ENCODE peak calls at places on chromosome 3, in nine cellular contexts. W is tibial artery, S is right atrium auricular region, F is endothelial cell of umbilical vein, C is heart right ventricle, K is PC-3, P is vagina, I is heart left ventricle, M is fibroblast of lung. T is an unnamed sample.

GRCh38 chr3:121592856-121593702 is at the start of gene FBXO40:
- DNase-seq in W (no peak), S (no peak), F (no peak), C (peak; percentile 57), K (no peak), P (no peak), I (peak; percentile 42), M (no peak), T (no peak)

GRCh38 chr3:127673191-127674098 is 693 bp downstream of the ABTB1 start:
- DNase-seq in W (peak; percentile 86), S (peak; percentile 55), F (peak; percentile 23), C (no peak), K (peak; percentile 19), P (no peak), I (peak; percentile 52), M (peak; percentile 58), T (peak; percentile 50)

GRCh38 chr3:134430950-134431445 is 54.8 kb downstream of the ANAPC13 start:
- DNase-seq in W (no peak), S (no peak), F (no peak), C (no peak), K (no peak), P (no peak), I (no peak), M (peak; percentile 62), T (no peak)

GRCh38 chr3:24185738-24186384 is 240.8 kb downstream of the NR1D2 start:
- DNase-seq in W (no peak), S (no peak), F (peak; percentile 67), C (peak; percentile 42), K (peak; percentile 81), P (no peak), I (peak; percentile 35), M (peak; percentile 65), T (no peak)

GRCh38 chr3:112351823-112352222 is 18.9 kb downstream of the CD200 start:
- DNase-seq in W (no peak), S (no peak), F (no peak), C (no peak), K (no peak), P (no peak), I (no peak), M (no peak), T (no peak)

GRCh38 chr3:8416965-8417364 is 84.7 kb upstream of the LMCD1 start:
- DNase-seq in W (no peak), S (no peak), F (peak; percentile 39), C (no peak), K (peak; percentile 60), P (no peak), I (no peak), M (peak; percentile 17), T (no peak)

GRCh38 chr3:169146866-169147245 is 516.7 kb downstream of the MECOM start:
- DNase-seq in W (no peak), S (no peak), F (no peak), C (no peak), K (peak; percentile 36), P (no peak), I (no peak), M (no peak), T (no peak)

GRCh38 chr3:131973731-131974130 is 61.1 kb downstream of the CPNE4 start:
- DNase-seq in W (no peak), S (no peak), F (no peak), C (no peak), K (no peak), P (no peak), I (no peak), M (peak; percentile 73), T (no peak)

GRCh38 chr3:80521081-80521480 is 753.3 kb upstream of the ROBO1 start:
- DNase-seq in W (no peak), S (no peak), F (no peak), C (no peak), K (peak; percentile 65), P (no peak), I (no peak), M (no peak), T (no peak)

GRCh38 chr3:20916966-20917606 is 731.1 kb upstream of the SGO1 start:
- DNase-seq in W (no peak), S (no peak), F (no peak), C (no peak), K (no peak), P (no peak), I (no peak), M (no peak), T (no peak)

GRCh38 chr3:43176666-43177065 is 70.8 kb upstream of the POMGNT2 start:
- DNase-seq in W (no peak), S (no peak), F (peak; percentile 76), C (peak; percentile 26), K (no peak), P (peak; percentile 25), I (peak; percentile 37), M (no peak), T (no peak)

GRCh38 chr3:55201729-55202128 is 273.9 kb upstream of the LRTM1 start:
- DNase-seq in W (no peak), S (no peak), F (no peak), C (no peak), K (no peak), P (no peak), I (no peak), M (no peak), T (no peak)

GRCh38 chr3:197499427-197499826 is 56.3 kb downstream of the BDH1 start:
- DNase-seq in W (no peak), S (no peak), F (no peak), C (no peak), K (peak; percentile 96), P (no peak), I (no peak), M (peak; percentile 92), T (no peak)

GRCh38 chr3:130480736-130481135 is 36.2 kb upstream of the COL6A6 start:
- DNase-seq in W (no peak), S (no peak), F (no peak), C (peak; percentile 12), K (peak; percentile 48), P (no peak), I (peak; percentile 19), M (peak; percentile 42), T (no peak)

GRCh38 chr3:78737988-78738387 is 1029.8 kb downstream of the ROBO1 start:
- DNase-seq in W (no peak), S (no peak), F (peak; percentile 62), C (peak; percentile 28), K (peak; percentile 18), P (no peak), I (peak; percentile 52), M (peak; percentile 22), T (no peak)

DNA sequence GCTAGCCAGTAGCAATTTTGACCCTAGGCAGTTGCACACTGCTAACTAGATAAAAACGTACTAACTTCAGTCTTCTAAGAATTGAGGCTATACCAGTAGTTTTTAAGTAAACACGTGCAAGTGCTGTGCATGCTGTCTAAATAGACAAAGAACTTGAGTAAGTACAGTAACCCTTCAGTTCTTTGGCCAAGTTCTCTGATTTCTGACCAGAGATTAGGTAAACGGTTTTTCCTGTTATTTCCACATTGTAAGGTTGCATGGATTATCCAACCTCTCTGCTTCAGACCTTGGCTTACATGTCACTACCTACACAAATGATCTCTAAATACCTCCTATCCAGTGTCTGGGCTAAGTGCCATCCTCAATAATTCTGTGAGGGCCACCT is 892 bp upstream of the XXYLT1 start:
- DNase-seq in W (no peak), S (no peak), F (no peak), C (no peak), K (no peak), P (no peak), I (no peak), M (no peak), T (no peak)
- H3K4me1 ChIP-seq in W (peaks cover 20% of the 10 kb centered on the region), S (no peaks in the 10 kb centered on the region), F (peaks cover 23% of the 10 kb centered on the region), C (peaks cover 8% of the 10 kb centered on the region), K (peaks cover 21% of the 10 kb centered on the region), P (peaks cover 28% of the 10 kb centered on the region), I (peaks cover 26% of the 10 kb centered on the region), M (peaks cover 3% of the 10 kb centered on the region), T (peaks cover 21% of the 10 kb centered on the region)

DNA sequence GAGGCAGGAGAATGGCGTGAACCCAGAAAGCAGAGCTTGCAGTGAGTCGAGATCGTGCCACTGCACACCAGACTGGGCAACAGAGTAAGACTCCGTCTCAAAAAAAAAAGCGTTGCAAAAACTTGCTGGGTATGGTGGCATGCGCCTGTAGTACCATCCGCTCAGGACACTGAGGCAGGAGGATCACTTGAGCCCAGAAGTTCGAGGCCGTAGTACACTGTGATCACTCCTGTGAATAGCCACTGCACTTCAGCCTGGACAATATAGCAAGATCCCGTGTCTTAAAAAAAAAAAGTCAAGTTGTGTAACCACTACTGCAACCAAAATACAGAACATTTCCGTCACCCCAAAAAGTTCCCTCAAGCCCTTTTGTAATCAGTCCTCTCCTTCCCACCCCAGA is 1.5 kb downstream of the ARPC4 start:
- DNase-seq in W (no peak), S (no peak), F (no peak), C (no peak), K (no peak), P (no peak), I (no peak), M (no peak), T (no peak)
- H3K4me3 ChIP-seq in W (peak overlapping the region; percentile 95), S (no peak overlapping the region), F (no peak overlapping the region), C (no peak overlapping the region), K (no peak overlapping the region), P (no peak overlapping the region), I (no peak overlapping the region), M (no peak overlapping the region), T (no peak overlapping the region)

GRCh38 chr3:72077473-72078259 is 292.7 kb upstream of the PROK2 start:
- DNase-seq in W (no peak), S (no peak), F (no peak), C (no peak), K (no peak), P (no peak), I (no peak), M (no peak), T (no peak)
- H3K27ac ChIP-seq in W (no peak overlapping the region), S (no peak overlapping the region), F (no peak overlapping the region), C (no peak overlapping the region), K (no peak overlapping the region), P (no peak overlapping the region), I (no peak overlapping the region), M (no peak overlapping the region), T (no peak overlapping the region)

GRCh38 chr3:46971742-46972141 is 4.8 kb downstream of the CCDC12 start:
- DNase-seq in W (no peak), S (no peak), F (no peak), C (no peak), K (no peak), P (no peak), I (no peak), M (no peak), T (no peak)

GRCh38 chr3:46972396-46972795 is 4.1 kb downstream of the CCDC12 start:
- DNase-seq in W (no peak), S (no peak), F (no peak), C (no peak), K (no peak), P (no peak), I (no peak), M (no peak), T (no peak)

GRCh38 chr3:46970391-46971091 is 6.0 kb downstream of the CCDC12 start:
- DNase-seq in W (no peak), S (no peak), F (no peak), C (peak; percentile 56), K (no peak), P (no peak), I (peak; percentile 50), M (no peak), T (no peak)

GRCh38 chr3:46968783-46969428 is 7.6 kb downstream of the CCDC12 start:
- DNase-seq in W (peak; percentile 33), S (no peak), F (no peak), C (no peak), K (no peak), P (no peak), I (no peak), M (no peak), T (no peak)

DNA sequence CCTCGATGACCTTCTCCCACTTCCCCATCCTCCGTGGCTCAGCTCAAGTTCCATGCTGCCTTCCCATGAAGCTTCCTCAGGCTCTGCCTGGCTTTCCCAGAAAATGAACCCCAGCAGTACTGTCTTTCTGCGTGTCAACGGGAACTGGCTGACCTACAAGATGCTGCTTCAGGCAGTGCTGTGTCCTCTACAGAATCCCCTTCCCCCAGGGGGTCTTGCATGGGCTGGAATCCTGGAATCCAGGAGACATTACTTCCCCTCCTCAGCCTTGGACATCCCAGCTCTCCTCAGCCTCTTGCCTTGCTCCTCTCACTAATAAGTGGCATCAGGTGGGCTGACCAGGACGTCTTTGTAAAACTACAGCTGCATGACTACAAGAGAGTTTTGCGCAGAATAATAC is 5.4 kb downstream of the CCDC12 start:
- DNase-seq in W (no peak), S (no peak), F (no peak), C (no peak), K (no peak), P (no peak), I (no peak), M (no peak), T (no peak)
- H3K4me1 ChIP-seq in W (peaks cover 90% of the 10 kb centered on the region), S (no peaks in the 10 kb centered on the region), F (peaks cover 30% of the 10 kb centered on the region), C (peaks cover 75% of the 10 kb centered on the region), K (peaks cover 7% of the 10 kb centered on the region), P (peaks cover 90% of the 10 kb centered on the region), I (peaks cover 79% of the 10 kb centered on the region), M (peaks cover 2% of the 10 kb centered on the region), T (peaks cover 52% of the 10 kb centered on the region)